ENCODE peak calls at places on chromosomes 3 and 15, in five cellular contexts. P, E, Z, M and D are unnamed samples.
A peak's percentile ranks its signal among the peaks of the same experiment; 100 is the strongest.

GRCh38 chr3:61669676-61670299 is 108.4 kb downstream of the PTPRG start:
- DNase-seq in Z (no peak), M (no peak), P (no peak), E (no peak), D (no peak)

GRCh38 chr3:153614563-153614962 is 452.5 kb downstream of the RAP2B start:
- DNase-seq in Z (no peak), P (peak; percentile 13), E (no peak), M (no peak), D (no peak)

GRCh38 chr15:49860101-49860500 is 239.3 kb downstream of the DTWD1 start:
- DNase-seq in M (no peak), Z (no peak), E (no peak), P (peak; percentile 20), D (no peak)

GRCh38 chr3:112293368-112294321 is at the start of gene SLC9C1:
- DNase-seq in M (peak; percentile 74), E (no peak), Z (no peak), P (peak; percentile 74), D (peak; percentile 82)

GRCh38 chr3:108599677-108600409 is 10.3 kb downstream of the DZIP3 start:
- DNase-seq in M (no peak), E (no peak), P (no peak), Z (no peak), D (no peak)

GRCh38 chr3:13544293-13544831 is 4.6 kb upstream of the FBLN2 start:
- DNase-seq in Z (peak; percentile 69), P (peak; percentile 95), M (no peak), E (no peak), D (no peak)

GRCh38 chr3:156908398-156908797 is 82.2 kb downstream of the LEKR1 start:
- DNase-seq in P (no peak), Z (no peak), M (no peak), E (no peak), D (no peak)

GRCh38 chr3:127991251-127991650 is 61.0 kb upstream of the SEC61A1 start:
- DNase-seq in P (no peak), E (no peak), Z (no peak), M (no peak), D (no peak)

GRCh38 chr3:107216711-107217110 is 160.5 kb upstream of the CCDC54 start:
- DNase-seq in P (peak; percentile 94), Z (no peak), M (no peak), E (no peak), D (peak; percentile 91)

GRCh38 chr15:51878446-51879386 is 49.3 kb downstream of the TMOD3 start:
- DNase-seq in E (no peak), M (no peak), Z (no peak), P (peak; percentile 39), D (peak; percentile 40)

GRCh38 chr15:57026016-57026602 is 107.7 kb downstream of the TCF12 start:
- DNase-seq in Z (no peak), M (no peak), P (no peak), E (no peak), D (no peak)

GRCh38 chr3:190122198-190122771 is 1.6 kb upstream of the P3H2 start:
- DNase-seq in P (peak; percentile 82), Z (no peak), M (no peak), E (no peak), D (no peak)

GRCh38 chr3:12336099-12336498 is 47.2 kb downstream of the PPARG start:
- DNase-seq in Z (no peak), M (no peak), E (no peak), P (no peak), D (no peak)

GRCh38 chr3:66692108-66692750 is 191.4 kb upstream of the LRIG1 start:
- DNase-seq in P (no peak), M (no peak), Z (no peak), E (no peak), D (no peak)